ENCODE peak calls at places on chromosomes 5 and 9, in ten cellular contexts. I, F, L, Z, W, M, D, O, U and P are unnamed samples.

GRCh38 chr9:128946945-128947422 is 419 bp downstream of the DOLK start:
- DNase-seq in M (no peak), F (peak; percentile 21), W (peak; percentile 55), U (no peak), D (no peak), O (peak; percentile 38), I (no peak), Z (peak; percentile 53), L (peak; percentile 12), P (no peak)

GRCh38 chr9:133199648-133200321 is 9.3 kb downstream of the OBP2B start:
- DNase-seq in U (no peak), D (no peak), I (peak; percentile 81), F (no peak), M (no peak), W (no peak), Z (peak; percentile 56), O (peak; percentile 57), L (no peak), P (peak; percentile 28)

GRCh38 chr5:144134181-144134827 is 36.2 kb downstream of the YIPF5 start:
- DNase-seq in U (no peak), I (no peak), W (no peak), Z (no peak), M (no peak), F (no peak), D (no peak), L (no peak), O (no peak), P (no peak)

GRCh38 chr9:91196103-91196761 is 165.5 kb downstream of the AUH start:
- DNase-seq in U (no peak), L (no peak), M (no peak), D (no peak), O (no peak), F (no peak), Z (no peak), I (no peak), W (no peak), P (no peak)

GRCh38 chr5:123176938-123177275 is 87.9 kb downstream of the PRDM6 start:
- DNase-seq in L (no peak), F (no peak), M (no peak), D (no peak), O (no peak), Z (no peak), W (no peak), U (no peak), I (no peak), P (no peak)

GRCh38 chr5:40834849-40835787 is at the start of gene RPL37:
- DNase-seq in W (peak; percentile 97), F (peak; percentile 98), M (peak; percentile 91), L (peak; percentile 93), D (peak; percentile 94), U (peak; percentile 89), Z (peak; percentile 97), O (peak; percentile 97), I (peak; percentile 99), P (peak; percentile 82)

GRCh38 chr5:72347801-72348305 is 27.7 kb downstream of the PTCD2 start:
- DNase-seq in O (no peak), L (no peak), D (no peak), W (no peak), Z (no peak), F (peak; percentile 97), U (no peak), I (no peak), M (no peak), P (no peak)

GRCh38 chr9:89961616-89962341 is 357.0 kb downstream of the GADD45G start:
- DNase-seq in U (no peak), O (no peak), F (peak; percentile 33), M (no peak), L (no peak), D (no peak), Z (peak; percentile 51), W (no peak), I (peak; percentile 23), P (no peak)

GRCh38 chr5:57751710-57752109 is 269.1 kb upstream of the ACTBL2 start:
- DNase-seq in I (no peak), F (peak; percentile 38), W (no peak), M (no peak), D (no peak), L (no peak), U (no peak), Z (no peak), O (no peak), P (no peak)

DNA sequence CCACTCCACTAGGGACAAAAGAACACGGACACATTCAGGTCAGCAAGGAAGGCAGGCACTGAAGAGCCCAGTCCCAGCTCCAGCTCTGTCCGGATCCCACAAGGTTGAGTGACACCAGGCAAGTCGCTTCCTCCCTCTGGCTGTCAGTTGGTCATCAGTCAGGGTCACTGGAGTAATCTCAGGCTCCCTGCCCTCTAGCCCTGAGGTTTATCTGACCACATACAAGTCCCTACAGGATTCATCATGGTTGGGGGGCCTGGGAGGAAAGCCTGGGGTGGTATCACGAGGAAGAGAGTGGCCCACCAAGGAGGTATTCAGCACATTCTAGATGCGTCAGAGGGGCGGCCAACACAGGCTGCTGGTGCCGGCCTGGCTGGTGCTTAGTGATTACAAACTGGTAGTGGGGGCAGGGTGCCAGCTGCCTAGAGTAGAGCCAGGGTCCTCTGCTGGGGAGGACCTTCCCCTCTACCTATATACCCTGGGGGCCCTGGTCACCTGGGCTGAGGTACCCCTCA is 81.5 kb downstream of the SHB start:
- DNase-seq in D (no peak), I (no peak), M (no peak), Z (no peak), L (no peak), O (no peak), F (no peak), W (peak; percentile 65), U (no peak), P (no peak)
- TF ChIP-seq CTCF in D (no peak), I (no peak), M (no peak), Z (no peak), L (no peak), O (no peak), F (no peak), W (no peak), U (no peak), P (no peak)

GRCh38 chr9:87080512-87081225 is 133.4 kb upstream of the GAS1 start:
- DNase-seq in W (no peak), I (peak; percentile 5), U (no peak), D (no peak), M (no peak), O (no peak), F (peak; percentile 90), Z (no peak), L (peak; percentile 3), P (no peak)
- TF ChIP-seq CTCF in W (no peak), I (no peak), U (no peak), D (peak; percentile 55), M (peak; percentile 33), O (peak; percentile 20), F (no peak), Z (no peak), L (peak; percentile 18), P (no peak)

DNA sequence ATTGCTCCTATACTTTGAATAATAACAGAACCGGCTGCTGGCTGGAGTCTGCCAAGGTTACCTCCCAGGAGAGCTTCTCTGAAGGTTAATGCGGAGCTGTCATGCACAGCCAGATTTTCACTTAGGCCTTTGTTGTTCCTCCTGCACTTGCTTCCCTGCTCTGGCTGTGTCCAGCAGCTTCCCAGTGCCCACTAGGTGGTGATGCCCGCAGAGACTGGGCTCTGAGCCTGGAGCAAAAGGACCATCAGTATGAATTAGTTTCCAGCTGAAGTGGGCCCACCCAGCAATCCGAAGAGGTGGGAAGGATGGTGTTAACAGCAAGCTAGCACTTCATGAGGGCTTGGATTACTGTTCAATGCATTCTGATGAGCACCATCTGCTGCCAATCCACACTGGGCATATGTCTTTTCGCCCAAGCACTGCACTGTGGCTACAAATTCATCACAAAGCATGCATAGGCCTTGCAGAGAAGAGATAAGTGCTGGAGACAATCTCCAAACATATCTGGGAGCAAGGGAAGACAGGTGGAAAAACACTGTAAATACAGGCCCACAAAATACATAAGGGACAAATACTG is 459.1 kb downstream of the SPOCK1 start:
- DNase-seq in U (no peak), L (no peak), Z (no peak), F (no peak), O (no peak), D (no peak), I (no peak), W (peak; percentile 45), M (no peak), P (no peak)
- TF ChIP-seq CTCF in U (no peak), L (no peak), Z (no peak), F (no peak), O (no peak), D (no peak), I (no peak), W (peak; percentile 13), M (no peak), P (no peak)

GRCh38 chr5:140823475-140823874 is 2.1 kb downstream of the PCDHA5 start:
- DNase-seq in D (no peak), M (no peak), O (no peak), I (no peak), Z (no peak), W (no peak), U (no peak), L (no peak), F (no peak), P (no peak)

GRCh38 chr5:140822281-140822629 is 842 bp downstream of the PCDHA5 start:
- DNase-seq in U (no peak), F (no peak), Z (no peak), I (no peak), O (no peak), L (no peak), M (no peak), D (no peak), W (no peak), P (no peak)

DNA sequence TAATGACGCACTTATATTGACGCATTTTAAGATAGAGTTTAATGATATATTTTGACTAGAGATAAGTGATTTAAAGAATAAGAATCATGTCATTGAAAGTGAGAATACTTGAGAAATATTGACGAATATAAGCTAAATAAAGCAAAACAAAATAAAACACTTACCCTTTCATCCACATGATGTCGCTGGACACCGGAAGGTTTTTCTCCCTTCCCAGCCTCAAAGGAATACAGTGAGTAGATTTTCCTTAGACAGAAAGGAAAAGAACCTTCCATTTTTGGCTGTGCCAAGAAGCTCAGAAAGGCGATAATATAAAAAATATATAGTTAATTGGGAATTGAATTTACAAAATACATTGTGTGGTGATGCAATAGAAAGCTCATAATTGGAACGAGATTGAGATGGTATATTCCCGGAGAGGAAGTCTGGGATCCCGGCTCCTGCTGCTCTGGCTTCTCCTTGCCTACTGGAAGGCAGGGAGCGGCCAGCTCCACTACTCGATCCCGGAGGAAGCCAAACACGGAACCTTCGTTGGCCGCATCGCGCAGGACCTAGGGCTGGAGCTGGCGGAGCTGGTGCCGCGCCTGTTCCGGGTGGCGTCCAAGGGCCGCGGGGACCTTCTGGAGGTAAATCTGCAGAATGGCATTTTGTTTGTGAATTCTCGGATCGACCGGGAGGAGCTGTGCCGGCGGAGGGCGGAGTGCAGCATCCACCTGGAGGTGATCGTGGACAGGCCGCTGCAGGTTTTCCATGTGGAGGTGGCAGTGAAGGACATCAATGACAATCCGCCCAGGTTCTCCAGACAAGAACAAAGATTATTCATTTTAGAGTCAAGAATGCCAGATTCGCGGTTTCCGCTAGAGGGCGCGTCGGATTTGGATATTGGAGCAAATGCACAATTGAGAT is at the start of gene PCDHA5:
- DNase-seq in Z (peak; percentile 78), M (no peak), L (no peak), I (peak; percentile 28), F (no peak), D (no peak), U (no peak), O (no peak), W (no peak), P (no peak)
- TF ChIP-seq CTCF in Z (peak; percentile 47), M (no peak), L (no peak), I (peak; percentile 23), F (peak; percentile 52), D (no peak), U (no peak), O (peak; percentile 19), W (peak; percentile 12), P (no peak)

GRCh38 chr5:115627295-115627825 is 1.5 kb upstream of the TMED7 start:
- DNase-seq in L (no peak), M (no peak), O (no peak), F (no peak), I (no peak), U (no peak), D (no peak), W (no peak), Z (no peak), P (no peak)
- TF ChIP-seq CTCF in L (no peak), M (no peak), O (no peak), F (no peak), I (no peak), U (no peak), D (peak; percentile 30), W (no peak), Z (no peak), P (no peak)